ENCODE peak calls at places on chromosomes 7 and 10, in eight cellular contexts. I, E, F, A, W, H, Q and S are unnamed samples.

GRCh38 chr7:127226685-127227374 is 25.9 kb downstream of the GRM8 start:
- DNase-seq in F (no peak), E (no peak), I (no peak), Q (no peak), H (no peak), W (no peak), A (no peak), S (no peak)

GRCh38 chr7:4240813-4241612 is 441.1 kb upstream of the FOXK1 start:
- DNase-seq in Q (no peak), H (no peak), W (no peak), I (no peak), E (no peak), A (no peak), F (no peak), S (no peak)

GRCh38 chr10:93068411-93069244 is 5.1 kb upstream of the CYP26A1 start:
- DNase-seq in H (no peak), A (no peak), F (no peak), W (no peak), I (no peak), E (no peak), Q (peak), S (no peak)

GRCh38 chr7:38890597-38890996 is 18.4 kb downstream of the VPS41 start:
- DNase-seq in I (no peak), W (no peak), F (no peak), Q (no peak), A (no peak), H (no peak), E (no peak), S (no peak)

GRCh38 chr10:23063387-23064287 is 31.7 kb upstream of the MSRB2 start:
- DNase-seq in H (no peak), F (no peak), A (no peak), W (no peak), E (no peak), I (no peak), Q (no peak), S (peak)

GRCh38 chr10:52004342-52004949 is 305.1 kb upstream of the CSTF2T start:
- DNase-seq in H (no peak), F (peak), I (peak), Q (peak), E (peak), W (no peak), A (peak), S (peak)

GRCh38 chr7:22860784-22861482 is 38.3 kb upstream of the TOMM7 start:
- DNase-seq in H (no peak), Q (no peak), F (no peak), E (no peak), I (no peak), W (no peak), A (peak), S (peak)

GRCh38 chr7:116588641-116589594 is 64.1 kb downstream of the CAV1 start:
- DNase-seq in E (peak), A (peak), W (no peak), H (no peak), Q (peak), F (peak), I (peak), S (peak)

GRCh38 chr7:68904635-68905034 is 693.6 kb upstream of the AUTS2 start:
- DNase-seq in W (no peak), Q (no peak), H (no peak), E (no peak), I (no peak), A (no peak), F (no peak), S (no peak)

GRCh38 chr10:123154943-123155505 is 822 bp downstream of the BUB3 start:
- DNase-seq in W (no peak), I (peak), H (no peak), Q (peak), A (peak), F (peak), E (no peak), S (peak)

GRCh38 chr10:113854019-113854756 is at the start of the genes DCLRE1A and NHLRC2:
- DNase-seq in Q (peak), F (peak), H (peak), I (peak), W (peak), A (peak), E (peak), S (peak)

GRCh38 chr7:82029236-82029635 is 259.4 kb upstream of the HGF start:
- DNase-seq in E (no peak), F (no peak), Q (peak), A (no peak), W (no peak), H (no peak), I (no peak), S (no peak)

GRCh38 chr10:5584895-5585516 is 60.2 kb downstream of the CALML3 start:
- DNase-seq in E (no peak), F (no peak), W (no peak), H (no peak), Q (peak), A (no peak), I (peak), S (no peak)

GRCh38 chr7:144622751-144623150 is 213.1 kb downstream of the TPK1 start:
- DNase-seq in H (no peak), Q (no peak), E (peak), F (no peak), I (no peak), A (no peak), W (no peak), S (no peak)

GRCh38 chr10:15313034-15313433 is 58.1 kb downstream of the FAM171A1 start:
- DNase-seq in A (no peak), F (no peak), Q (no peak), E (no peak), I (no peak), H (no peak), W (no peak), S (no peak)

GRCh38 chr7:142348100-142348499 is 90.2 kb upstream of the PRSS58 start:
- DNase-seq in H (no peak), I (no peak), E (no peak), W (no peak), Q (no peak), F (no peak), A (no peak), S (no peak)